ENCODE peak calls at places on chromosomes 11 and 22, in five cellular contexts. Z, T, A, F and W are unnamed samples.
A peak's percentile ranks its signal among the peaks of the same experiment; 100 is the strongest.

GRCh38 chr11:77179048-77179447 is 51.0 kb downstream of the MYO7A start:
- DNase-seq in Z (no peak), T (no peak), A (no peak), F (no peak), W (no peak)

GRCh38 chr11:66313321-66314185 is 3.3 kb downstream of the CD248 start:
- DNase-seq in Z (no peak), T (no peak), A (no peak), F (peak; percentile 58), W (no peak)

GRCh38 chr11:115645631-115646271 is 141.5 kb upstream of the CADM1 start:
- DNase-seq in Z (no peak), T (peak; percentile 47), A (no peak), F (no peak), W (no peak)

GRCh38 chr11:77276271-77276670 is 25.2 kb downstream of the GDPD4 start:
- DNase-seq in Z (no peak), T (no peak), A (no peak), F (no peak), W (no peak)

GRCh38 chr11:105144887-105145286 is 5.3 kb upstream of the CARD18 start:
- DNase-seq in Z (no peak), T (no peak), A (no peak), F (peak; percentile 41), W (no peak)

GRCh38 chr22:20750461-20751184 is 23.3 kb upstream of the SERPIND1 start:
- DNase-seq in Z (no peak), T (no peak), A (no peak), F (peak; percentile 89), W (no peak)

GRCh38 chr11:117794144-117794543 is 2.9 kb downstream of the DSCAML1 start:
- DNase-seq in Z (no peak), T (no peak), A (no peak), F (no peak), W (no peak)

GRCh38 chr11:93740031-93740801 is 1.1 kb downstream of the TAF1D start:
- DNase-seq in Z (no peak), T (peak; percentile 76), A (no peak), F (peak; percentile 54), W (no peak)

GRCh38 chr22:18979957-18980356 is 43.9 kb upstream of the PRODH start:
- DNase-seq in Z (no peak), T (no peak), A (no peak), F (no peak), W (no peak)

GRCh38 chr22:47134222-47134621 is 371.8 kb downstream of the TBC1D22A start:
- DNase-seq in Z (no peak), T (no peak), A (no peak), F (no peak), W (no peak)